ENCODE peak calls at places on chromosomes 12 and 14, in five cellular contexts. One of them, this sample, is unnamed.

GRCh38 chr12:116408489-116409217 is 131.2 kb upstream of the MED13L start:
- DNase-seq in adrenal gland: no peak
- DNase-seq in right lobe of liver: no peak
- DNase-seq in body of pancreas: no peak
- DNase-seq in H1: no peak
- DNase-seq in this sample: no peak

GRCh38 chr14:53391631-53392030 is 238.5 kb upstream of the DDHD1 start:
- DNase-seq in adrenal gland: no peak
- DNase-seq in right lobe of liver: no peak
- DNase-seq in body of pancreas: no peak
- DNase-seq in H1: no peak
- DNase-seq in this sample: no peak

GRCh38 chr12:72790273-72790672 is 518.1 kb downstream of the TRHDE start:
- DNase-seq in adrenal gland: no peak
- DNase-seq in right lobe of liver: no peak
- DNase-seq in body of pancreas: no peak
- DNase-seq in H1: no peak
- DNase-seq in this sample: no peak

GRCh38 chr14:93231129-93231979 is 24.3 kb downstream of the UBR7 start:
- DNase-seq in adrenal gland: peak; percentile 26
- DNase-seq in right lobe of liver: no peak
- DNase-seq in body of pancreas: peak; percentile 11
- DNase-seq in H1: no peak
- DNase-seq in this sample: peak; percentile 17

GRCh38 chr14:52380294-52380693 is 66.2 kb downstream of the PTGER2 start:
- DNase-seq in adrenal gland: no peak
- DNase-seq in right lobe of liver: no peak
- DNase-seq in body of pancreas: no peak
- DNase-seq in H1: no peak
- DNase-seq in this sample: no peak

GRCh38 chr14:58977366-58977765 is 211.1 kb upstream of the DAAM1 start:
- DNase-seq in adrenal gland: no peak
- DNase-seq in right lobe of liver: no peak
- DNase-seq in body of pancreas: no peak
- DNase-seq in H1: no peak
- DNase-seq in this sample: no peak

GRCh38 chr14:64294672-64295413 is 672 bp upstream of the ESR2 start:
- DNase-seq in adrenal gland: peak; percentile 86
- DNase-seq in right lobe of liver: peak; percentile 76
- DNase-seq in body of pancreas: peak; percentile 81
- DNase-seq in H1: peak; percentile 51
- DNase-seq in this sample: peak; percentile 68

GRCh38 chr12:86772688-86773087 is 516.5 kb upstream of the MGAT4C start:
- DNase-seq in adrenal gland: no peak
- DNase-seq in right lobe of liver: no peak
- DNase-seq in body of pancreas: no peak
- DNase-seq in H1: no peak
- DNase-seq in this sample: no peak

GRCh38 chr14:88950069-88950468 is 125.6 kb downstream of the TTC8 start:
- DNase-seq in adrenal gland: no peak
- DNase-seq in right lobe of liver: no peak
- DNase-seq in body of pancreas: no peak
- DNase-seq in H1: no peak
- DNase-seq in this sample: no peak

GRCh38 chr12:68469136-68469535 is 137.0 kb upstream of the MDM1 start:
- DNase-seq in adrenal gland: no peak
- DNase-seq in right lobe of liver: no peak
- DNase-seq in body of pancreas: no peak
- DNase-seq in H1: no peak
- DNase-seq in this sample: no peak

GRCh38 chr12:57049890-57050289 is at the start of gene MYO1A:
- DNase-seq in adrenal gland: no peak
- DNase-seq in right lobe of liver: no peak
- DNase-seq in body of pancreas: no peak
- DNase-seq in H1: no peak
- DNase-seq in this sample: no peak

GRCh38 chr12:33588725-33589405 is 149.2 kb upstream of the SYT10 start:
- DNase-seq in adrenal gland: no peak
- DNase-seq in right lobe of liver: no peak
- DNase-seq in body of pancreas: no peak
- DNase-seq in H1: no peak
- DNase-seq in this sample: no peak

GRCh38 chr12:88371416-88372183 is 208.7 kb downstream of the KITLG start:
- DNase-seq in adrenal gland: no peak
- DNase-seq in right lobe of liver: no peak
- DNase-seq in body of pancreas: no peak
- DNase-seq in H1: no peak
- DNase-seq in this sample: no peak

GRCh38 chr12:90954428-90954827 is 548 bp downstream of the CCER1 start:
- DNase-seq in adrenal gland: no peak
- DNase-seq in right lobe of liver: no peak
- DNase-seq in body of pancreas: no peak
- DNase-seq in H1: no peak
- DNase-seq in this sample: no peak

GRCh38 chr14:102694530-102695171 is 82.6 kb upstream of the TRAF3 start:
- DNase-seq in adrenal gland: peak; percentile 79
- DNase-seq in right lobe of liver: no peak
- DNase-seq in body of pancreas: peak; percentile 84
- DNase-seq in H1: peak; percentile 36
- DNase-seq in this sample: no peak

GRCh38 chr14:51182166-51182565 is 57.9 kb upstream of the TMX1 start:
- DNase-seq in adrenal gland: no peak
- DNase-seq in right lobe of liver: no peak
- DNase-seq in body of pancreas: no peak
- DNase-seq in H1: no peak
- DNase-seq in this sample: no peak

GRCh38 chr14:56195727-56196126 is 77.5 kb downstream of the PELI2 start:
- DNase-seq in adrenal gland: no peak
- DNase-seq in right lobe of liver: no peak
- DNase-seq in body of pancreas: peak; percentile 56
- DNase-seq in H1: no peak
- DNase-seq in this sample: no peak

GRCh38 chr12:132061641-132062430 is 82.3 kb downstream of the DDX51 start:
- DNase-seq in adrenal gland: no peak
- DNase-seq in right lobe of liver: no peak
- DNase-seq in body of pancreas: no peak
- DNase-seq in H1: no peak
- DNase-seq in this sample: no peak

GRCh38 chr14:96189288-96189711 is 15.3 kb upstream of the BDKRB2 start:
- DNase-seq in adrenal gland: no peak
- DNase-seq in right lobe of liver: no peak
- DNase-seq in body of pancreas: no peak
- DNase-seq in H1: no peak
- DNase-seq in this sample: no peak

GRCh38 chr14:21436567-21437062 is 19.3 kb downstream of the CHD8 start:
- DNase-seq in adrenal gland: no peak
- DNase-seq in right lobe of liver: no peak
- DNase-seq in body of pancreas: no peak
- DNase-seq in H1: no peak
- DNase-seq in this sample: no peak

GRCh38 chr12:25590021-25590721 is 37.1 kb upstream of the LMNTD1 start:
- DNase-seq in adrenal gland: no peak
- DNase-seq in right lobe of liver: no peak
- DNase-seq in body of pancreas: no peak
- DNase-seq in H1: no peak
- DNase-seq in this sample: no peak

GRCh38 chr14:42228611-42229010 is 621.9 kb downstream of the LRFN5 start:
- DNase-seq in adrenal gland: no peak
- DNase-seq in right lobe of liver: no peak
- DNase-seq in body of pancreas: no peak
- DNase-seq in H1: no peak
- DNase-seq in this sample: no peak

GRCh38 chr12:14970467-14970866 is 2.4 kb upstream of the PDE6H start:
- DNase-seq in adrenal gland: no peak
- DNase-seq in right lobe of liver: no peak
- DNase-seq in body of pancreas: no peak
- DNase-seq in H1: no peak
- DNase-seq in this sample: no peak

GRCh38 chr12:101799774-101800173 is 31.0 kb downstream of the GNPTAB start:
- DNase-seq in adrenal gland: no peak
- DNase-seq in right lobe of liver: no peak
- DNase-seq in body of pancreas: no peak
- DNase-seq in H1: no peak
- DNase-seq in this sample: no peak

GRCh38 chr14:51219473-51220448 is 20.3 kb upstream of the TMX1 start:
- DNase-seq in adrenal gland: peak; percentile 55
- DNase-seq in right lobe of liver: no peak
- DNase-seq in body of pancreas: peak; percentile 15
- DNase-seq in H1: no peak
- DNase-seq in this sample: no peak

GRCh38 chr14:92456215-92457017 is 57.2 kb upstream of the RIN3 start:
- DNase-seq in adrenal gland: peak; percentile 72
- DNase-seq in right lobe of liver: no peak
- DNase-seq in body of pancreas: peak; percentile 49
- DNase-seq in H1: peak; percentile 51
- DNase-seq in this sample: peak; percentile 52

GRCh38 chr14:21185506-21185905 is 29.6 kb upstream of the OR5AU1 start:
- DNase-seq in adrenal gland: peak; percentile 19
- DNase-seq in right lobe of liver: no peak
- DNase-seq in body of pancreas: no peak
- DNase-seq in H1: no peak
- DNase-seq in this sample: no peak

GRCh38 chr12:20631711-20632110 is 63.4 kb upstream of the SLCO1C1 start:
- DNase-seq in adrenal gland: no peak
- DNase-seq in right lobe of liver: no peak
- DNase-seq in body of pancreas: no peak
- DNase-seq in H1: no peak
- DNase-seq in this sample: no peak

GRCh38 chr12:122459211-122459610 is 36.7 kb upstream of the CLIP1 start:
- DNase-seq in adrenal gland: peak; percentile 45
- DNase-seq in right lobe of liver: peak; percentile 74
- DNase-seq in body of pancreas: no peak
- DNase-seq in H1: no peak
- DNase-seq in this sample: no peak

GRCh38 chr12:82350161-82350560 is 8.0 kb downstream of the CCDC59 start:
- DNase-seq in adrenal gland: no peak
- DNase-seq in right lobe of liver: no peak
- DNase-seq in body of pancreas: no peak
- DNase-seq in H1: no peak
- DNase-seq in this sample: no peak

DNA sequence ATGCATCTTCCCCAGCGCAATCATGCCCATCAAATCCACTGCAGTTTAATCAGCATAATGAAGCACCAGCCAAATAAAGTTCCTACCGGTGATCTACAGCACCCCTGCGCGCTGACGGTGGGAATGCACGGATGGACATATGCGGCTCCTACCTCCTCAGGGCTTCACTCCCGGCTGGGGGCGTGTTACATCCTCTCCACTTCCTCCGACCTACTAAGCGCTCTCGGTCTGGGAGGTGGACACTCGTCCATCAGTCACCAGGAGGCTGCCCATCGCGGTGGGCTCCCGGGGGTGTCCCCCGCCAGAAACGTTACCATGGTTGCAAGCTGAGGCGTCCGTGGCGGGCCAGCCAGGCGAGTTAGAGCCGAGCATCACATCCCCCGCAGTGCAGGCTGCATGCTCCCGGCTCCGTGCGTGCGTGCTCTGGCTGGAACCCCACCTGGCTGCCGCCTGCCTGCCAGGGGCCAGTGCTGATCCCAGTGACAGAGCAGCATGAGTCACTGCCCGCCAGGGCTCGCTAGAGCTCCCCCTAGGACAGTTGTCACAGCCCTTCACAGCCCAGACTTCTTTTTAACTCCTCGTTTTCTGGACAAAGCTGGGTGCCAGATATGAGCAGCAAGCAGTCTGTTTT is 73.0 kb downstream of the CIT start:
- DNase-seq in adrenal gland: peak; percentile 87
- DNase-seq in right lobe of liver: no peak
- DNase-seq in body of pancreas: peak; percentile 74
- DNase-seq in H1: peak; percentile 68
- DNase-seq in this sample: peak; percentile 35
- H3K4me3 ChIP-seq in adrenal gland: no peak overlapping the region
- H3K4me3 ChIP-seq in right lobe of liver: no peak overlapping the region
- H3K4me3 ChIP-seq in body of pancreas: no peak overlapping the region
- H3K4me3 ChIP-seq in H1: peak overlapping the region; percentile 44
- H3K4me3 ChIP-seq in this sample: peak overlapping the region; percentile 54

GRCh38 chr14:77068515-77069200 is 29.4 kb upstream of the CIPC start:
- DNase-seq in adrenal gland: no peak
- DNase-seq in right lobe of liver: no peak
- DNase-seq in body of pancreas: no peak
- DNase-seq in H1: no peak
- DNase-seq in this sample: no peak
- H3K27ac ChIP-seq in adrenal gland: no peak overlapping the region
- H3K27ac ChIP-seq in right lobe of liver: no peak overlapping the region
- H3K27ac ChIP-seq in body of pancreas: no peak overlapping the region
- H3K27ac ChIP-seq in H1: no peak overlapping the region
- H3K27ac ChIP-seq in this sample: peak overlapping the region; percentile 75

GRCh38 chr12:106089935-106090334 is 48.8 kb downstream of the NUAK1 start:
- DNase-seq in adrenal gland: no peak
- DNase-seq in right lobe of liver: no peak
- DNase-seq in body of pancreas: no peak
- DNase-seq in H1: no peak
- DNase-seq in this sample: no peak

GRCh38 chr12:106088246-106089200 is 50.2 kb downstream of the NUAK1 start:
- DNase-seq in adrenal gland: no peak
- DNase-seq in right lobe of liver: no peak
- DNase-seq in body of pancreas: no peak
- DNase-seq in H1: no peak
- DNase-seq in this sample: no peak

GRCh38 chr12:106093246-106093645 is 45.5 kb downstream of the NUAK1 start:
- DNase-seq in adrenal gland: no peak
- DNase-seq in right lobe of liver: no peak
- DNase-seq in body of pancreas: no peak
- DNase-seq in H1: no peak
- DNase-seq in this sample: no peak

GRCh38 chr12:106091421-106091820 is 47.3 kb downstream of the NUAK1 start:
- DNase-seq in adrenal gland: peak; percentile 45
- DNase-seq in right lobe of liver: no peak
- DNase-seq in body of pancreas: no peak
- DNase-seq in H1: no peak
- DNase-seq in this sample: no peak

GRCh38 chr12:106090586-106091411 is 48.0 kb downstream of the NUAK1 start:
- DNase-seq in adrenal gland: peak; percentile 33
- DNase-seq in right lobe of liver: no peak
- DNase-seq in body of pancreas: no peak
- DNase-seq in H1: no peak
- DNase-seq in this sample: no peak
- H3K9me3 ChIP-seq in adrenal gland: no peaks in the 10 kb centered on the region
- H3K9me3 ChIP-seq in right lobe of liver: no peaks in the 10 kb centered on the region
- H3K9me3 ChIP-seq in body of pancreas: no peaks in the 10 kb centered on the region
- H3K9me3 ChIP-seq in H1: no peaks in the 10 kb centered on the region
- H3K9me3 ChIP-seq in this sample: no peaks in the 10 kb centered on the region

GRCh38 chr14:23929131-23929530 is 24.4 kb upstream of the DHRS4 start:
- DNase-seq in adrenal gland: no peak
- DNase-seq in right lobe of liver: no peak
- DNase-seq in body of pancreas: no peak
- DNase-seq in H1: no peak
- DNase-seq in this sample: no peak

GRCh38 chr14:23932639-23933038 is 20.9 kb upstream of the DHRS4 start:
- DNase-seq in adrenal gland: no peak
- DNase-seq in right lobe of liver: no peak
- DNase-seq in body of pancreas: no peak
- DNase-seq in H1: no peak
- DNase-seq in this sample: no peak

GRCh38 chr14:23929822-23930294 is 23.7 kb upstream of the DHRS4 start:
- DNase-seq in adrenal gland: peak; percentile 86
- DNase-seq in right lobe of liver: peak; percentile 71
- DNase-seq in body of pancreas: peak; percentile 82
- DNase-seq in H1: peak; percentile 34
- DNase-seq in this sample: peak; percentile 67

GRCh38 chr14:23931705-23932314 is 21.8 kb upstream of the DHRS4 start:
- DNase-seq in adrenal gland: no peak
- DNase-seq in right lobe of liver: no peak
- DNase-seq in body of pancreas: no peak
- DNase-seq in H1: no peak
- DNase-seq in this sample: no peak

GRCh38 chr14:23930742-23931141 is 22.8 kb upstream of the DHRS4 start:
- DNase-seq in adrenal gland: no peak
- DNase-seq in right lobe of liver: no peak
- DNase-seq in body of pancreas: peak; percentile 40
- DNase-seq in H1: no peak
- DNase-seq in this sample: no peak
- H3K4me3 ChIP-seq in adrenal gland: no peak overlapping the region
- H3K4me3 ChIP-seq in right lobe of liver: no peak overlapping the region
- H3K4me3 ChIP-seq in body of pancreas: no peak overlapping the region
- H3K4me3 ChIP-seq in H1: no peak overlapping the region
- H3K4me3 ChIP-seq in this sample: no peak overlapping the region